ENCODE peak calls at places on chromosomes 4 and X, in six cellular contexts. Q, F, E, C, S and W are unnamed samples.

GRCh38 chr4:57342406-57342805 is 232.2 kb upstream of the IGFBP7 start:
- DNase-seq in S (no peak), C (no peak), Q (no peak), F (no peak), E (no peak), W (no peak)

GRCh38 chr4:143654571-143654970 is 45.9 kb downstream of the FREM3 start:
- DNase-seq in Q (no peak), F (no peak), S (no peak), E (no peak), C (no peak), W (no peak)

GRCh38 chrX:65598559-65599147 is 64.1 kb upstream of the LAS1L start:
- DNase-seq in E (no peak), F (peak), C (no peak), Q (peak), S (no peak), W (no peak)

GRCh38 chr4:66974665-66975064 is 570.6 kb downstream of the CENPC start:
- DNase-seq in F (no peak), Q (no peak), C (no peak), E (no peak), S (no peak), W (no peak)

GRCh38 chr4:40827774-40828173 is 78.0 kb downstream of the NSUN7 start:
- DNase-seq in E (no peak), S (no peak), F (no peak), C (no peak), Q (no peak), W (no peak)

GRCh38 chrX:10769165-10769564 is 148.8 kb upstream of the MID1 start:
- DNase-seq in F (no peak), Q (peak), C (no peak), E (no peak), S (no peak), W (no peak)

GRCh38 chr4:181235361-181235760 is 1007.8 kb upstream of the TENM3 start:
- DNase-seq in C (no peak), Q (no peak), S (no peak), E (no peak), F (no peak), W (no peak)

GRCh38 chrX:41779058-41779564 is 55.1 kb downstream of the GPR82 start:
- DNase-seq in C (no peak), E (no peak), Q (no peak), S (no peak), F (no peak), W (no peak)

GRCh38 chr4:5810151-5810550 is 82.7 kb downstream of the CRMP1 start:
- DNase-seq in S (peak), Q (no peak), E (no peak), C (no peak), F (no peak), W (no peak)

GRCh38 chrX:11381464-11381863 is 88.3 kb downstream of the AMELX start:
- DNase-seq in Q (peak), S (no peak), F (no peak), C (peak), E (no peak), W (peak)

GRCh38 chrX:113545040-113545439 is 704.4 kb upstream of the AMOT start:
- DNase-seq in E (no peak), F (no peak), Q (no peak), S (no peak), C (no peak), W (no peak)

GRCh38 chr4:124018383-124019317 is 622.1 kb downstream of the SPRY1 start:
- DNase-seq in Q (peak), S (peak), E (peak), F (peak), C (peak), W (peak)

GRCh38 chr4:4595252-4595651 is 53.4 kb upstream of the STX18 start:
- DNase-seq in F (peak), Q (peak), C (no peak), E (no peak), S (no peak), W (no peak)
- TF ChIP-seq CTCF in F (no peak), Q (peak), C (no peak), E (no peak), S (no peak), W (no peak)

GRCh38 chr4:16588651-16589050 is 309.8 kb downstream of the LDB2 start:
- DNase-seq in C (no peak), F (no peak), S (no peak), Q (no peak), E (no peak), W (no peak)
- TF ChIP-seq POLR2A in C (no peak), F (no peak), S (no peak), Q (no peak), E (no peak), W (no peak)

GRCh38 chr4:58734030-58734673 is 1624.0 kb upstream of the IGFBP7 start:
- DNase-seq in E (no peak), Q (no peak), S (no peak), C (no peak), F (no peak), W (no peak)

GRCh38 chr4:58732973-58733372 is 1622.8 kb upstream of the IGFBP7 start:
- DNase-seq in Q (no peak), F (no peak), E (no peak), C (no peak), S (no peak), W (no peak)
- TF ChIP-seq CTCF in Q (no peak), F (no peak), E (no peak), C (no peak), S (peak), W (no peak)

DNA sequence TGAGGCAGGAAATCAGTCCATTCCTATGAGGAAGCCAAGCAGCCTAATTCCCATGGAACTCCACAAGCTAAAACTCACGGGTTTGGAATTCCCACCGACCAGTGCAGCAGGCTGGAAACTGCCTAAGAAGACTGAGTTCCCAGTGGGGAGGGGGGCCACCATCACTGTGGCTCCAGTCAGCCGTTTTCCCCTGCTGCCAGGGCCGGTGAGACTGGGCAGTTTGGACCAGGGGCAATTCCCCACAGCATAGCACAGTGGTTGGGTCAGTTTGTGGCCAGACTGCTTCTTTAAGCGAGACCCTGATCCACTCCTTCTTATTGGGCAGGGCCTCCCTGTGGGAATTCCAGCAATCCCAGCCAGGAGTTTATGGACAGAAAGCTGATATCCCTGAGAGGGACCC is 20.6 kb downstream of the PAGE5 start:
- DNase-seq in E (no peak), F (no peak), S (no peak), Q (no peak), C (no peak), W (no peak)
- TF ChIP-seq POLR2A in E (no peak), F (no peak), S (no peak), Q (no peak), C (no peak), W (no peak)

GRCh38 chrX:34365482-34365881 is 233.4 kb upstream of the FAM47A start:
- DNase-seq in F (no peak), Q (peak), S (no peak), C (no peak), E (no peak), W (no peak)
- TF ChIP-seq CTCF in F (no peak), Q (no peak), S (peak), C (peak), E (no peak), W (peak)

GRCh38 chr4:184453402-184454160 is 20.8 kb downstream of the IRF2 start:
- DNase-seq in Q (peak), E (no peak), C (no peak), F (no peak), S (no peak), W (no peak)
- TF ChIP-seq POLR2A in Q (no peak), E (no peak), C (no peak), F (no peak), S (no peak), W (no peak)

GRCh38 chr4:55004831-55005230 is 120.6 kb downstream of the KDR start:
- DNase-seq in Q (no peak), S (no peak), C (no peak), F (no peak), E (no peak), W (no peak)

GRCh38 chr4:55002431-55002830 is 123.0 kb downstream of the KDR start:
- DNase-seq in E (no peak), S (no peak), C (no peak), Q (no peak), F (no peak), W (no peak)

GRCh38 chr4:55001538-55001937 is 123.9 kb downstream of the KDR start:
- DNase-seq in E (no peak), Q (no peak), S (no peak), F (no peak), C (no peak), W (no peak)

GRCh38 chr4:54998991-54999390 is 126.4 kb downstream of the KDR start:
- DNase-seq in C (no peak), Q (no peak), E (no peak), F (no peak), S (no peak), W (no peak)
- TF ChIP-seq CTCF in C (peak), Q (no peak), E (peak), F (no peak), S (peak), W (peak)

GRCh38 chrX:150525061-150525919 is 43.1 kb upstream of the MTM1 start:
- DNase-seq in E (no peak), F (no peak), Q (no peak), C (no peak), S (no peak), W (peak)
- TF ChIP-seq POLR2A in E (no peak), F (no peak), Q (no peak), C (no peak), S (no peak), W (no peak)

GRCh38 chrX:143669395-143669794 is 33.5 kb upstream of the SLITRK4 start:
- DNase-seq in C (no peak), E (no peak), S (no peak), F (no peak), Q (peak), W (no peak)
- TF ChIP-seq CTCF in C (no peak), E (no peak), S (no peak), F (no peak), Q (no peak), W (no peak)

DNA sequence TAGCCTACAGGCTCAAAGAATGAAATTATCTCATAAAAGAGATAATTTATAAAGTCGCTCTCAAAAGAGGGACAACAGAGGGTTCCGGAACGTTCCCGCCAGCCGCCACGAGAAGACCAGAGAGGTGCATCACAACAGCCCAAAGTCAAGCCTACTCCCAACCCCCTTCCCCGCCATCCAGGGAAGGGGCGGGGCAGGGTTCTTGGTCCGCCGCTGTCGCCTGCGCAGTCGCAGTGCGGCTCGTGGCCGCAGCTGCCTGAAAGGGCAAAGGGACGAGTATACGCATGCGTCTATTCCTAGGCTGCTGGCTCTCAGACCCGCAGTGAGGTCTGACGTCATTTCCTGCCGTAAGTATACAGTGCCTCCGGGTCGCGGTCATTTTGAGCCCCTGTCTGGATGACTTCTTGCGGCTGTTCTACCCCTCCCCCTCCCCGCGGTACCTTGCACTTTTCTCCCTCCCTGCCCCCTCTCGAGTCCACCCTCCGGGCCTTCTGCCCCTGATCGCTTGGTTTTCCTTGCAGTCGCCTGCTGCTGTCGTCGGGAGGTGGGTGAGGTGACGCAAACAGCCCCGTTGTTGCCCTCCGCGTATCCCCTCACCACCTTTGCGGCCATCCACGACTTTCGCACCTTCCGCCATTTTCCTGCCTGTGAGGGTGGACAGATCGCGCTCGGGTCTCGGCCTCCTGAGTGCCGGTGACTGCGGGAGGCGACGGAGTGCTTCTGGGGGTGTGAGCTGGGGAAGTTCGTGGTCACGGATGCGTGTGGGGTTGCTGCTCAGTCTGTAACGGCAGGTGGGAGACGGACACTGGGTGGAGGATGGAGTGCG is at the start of gene OCIAD1:
- DNase-seq in Q (peak), F (peak), S (peak), E (peak), C (peak), W (peak)
- TF ChIP-seq POLR2A in Q (peak), F (no peak), S (no peak), E (peak), C (peak), W (no peak)